ENCODE peak calls at places on chromosomes 6 and 20, in ten cellular contexts. I is left kidney, W is SHP77 treated with DMSO at 0.1 percent for 48 hours, D is midbrain, H is G401, A is HFF-Myc, R is GM03348, Z is endothelial cell, J is astrocyte of the cerebellum, F is RKO. Y is an unnamed sample.
A peak's percentile ranks its signal among the peaks of the same experiment; 100 is the strongest.

GRCh38 chr6:12941422-12941821 is 224.9 kb downstream of the PHACTR1 start:
- DNase-seq in W (no peak), I (no peak), H (no peak), D (no peak), Z (no peak), R (peak; percentile 10), J (no peak), F (peak; percentile 10), A (no peak), Y (no peak)

GRCh38 chr6:157267109-157267611 is 56.2 kb downstream of the TMEM242 start:
- DNase-seq in A (no peak), W (no peak), J (no peak), D (no peak), I (no peak), F (no peak), R (no peak), H (no peak), Z (no peak), Y (no peak)

GRCh38 chr6:105871542-105871941 is 214.6 kb upstream of the PRDM1 start:
- DNase-seq in Z (no peak), H (no peak), J (no peak), W (no peak), R (no peak), D (no peak), I (no peak), F (no peak), A (no peak), Y (no peak)

GRCh38 chr20:1121439-1121838 is 3.0 kb downstream of the PSMF1 start:
- DNase-seq in R (no peak), D (no peak), A (no peak), I (no peak), Z (no peak), H (no peak), W (no peak), J (no peak), F (no peak), Y (no peak)

GRCh38 chr6:13189710-13190109 is 138.6 kb downstream of the TBC1D7 start:
- DNase-seq in F (no peak), I (no peak), W (no peak), R (no peak), J (no peak), H (no peak), Z (no peak), D (no peak), A (no peak), Y (no peak)

GRCh38 chr6:7165736-7166296 is 58.1 kb downstream of the RREB1 start:
- DNase-seq in R (no peak), I (no peak), A (no peak), F (no peak), Z (no peak), W (no peak), D (no peak), H (no peak), J (no peak), Y (no peak)

GRCh38 chr20:8299921-8300320 is 167.9 kb downstream of the PLCB1 start:
- DNase-seq in F (peak; percentile 34), R (no peak), H (no peak), J (no peak), W (no peak), A (peak; percentile 17), I (no peak), Z (no peak), D (no peak), Y (no peak)

GRCh38 chr6:37182736-37183590 is 13.0 kb downstream of the PIM1 start:
- DNase-seq in R (no peak), H (no peak), F (no peak), A (no peak), Z (no peak), D (peak; percentile 19), J (no peak), I (no peak), W (no peak), Y (no peak)

GRCh38 chr6:37059344-37060194 is 54.1 kb downstream of the FGD2 start:
- DNase-seq in D (peak; percentile 46), W (no peak), F (peak; percentile 96), R (peak; percentile 91), J (peak; percentile 93), H (peak; percentile 60), I (peak; percentile 90), A (peak; percentile 92), Z (peak; percentile 60), Y (peak; percentile 72)

GRCh38 chr6:56539503-56540105 is 103.1 kb downstream of the DST start:
- DNase-seq in W (no peak), Z (no peak), J (no peak), F (no peak), D (no peak), H (no peak), I (no peak), A (no peak), R (no peak), Y (no peak)

GRCh38 chr20:17848649-17849048 is 119.9 kb downstream of the SNX5 start:
- DNase-seq in W (no peak), D (no peak), H (no peak), Z (no peak), I (no peak), R (no peak), J (no peak), F (no peak), A (no peak), Y (no peak)

GRCh38 chr20:53792946-53793536 is 199.4 kb upstream of the ZNF217 start:
- DNase-seq in H (no peak), J (no peak), Z (no peak), D (no peak), W (no peak), I (no peak), A (no peak), F (no peak), R (no peak), Y (no peak)

GRCh38 chr6:125812394-125813231 is 21.9 kb downstream of the NCOA7 start:
- DNase-seq in I (no peak), J (peak; percentile 94), F (no peak), W (no peak), A (peak; percentile 94), H (no peak), R (peak; percentile 81), Z (no peak), D (peak; percentile 19), Y (peak; percentile 77)

GRCh38 chr20:3100480-3100879 is 16.0 kb upstream of the AVP start:
- DNase-seq in F (no peak), R (no peak), I (no peak), J (no peak), H (no peak), W (no peak), Z (no peak), D (no peak), A (no peak), Y (no peak)